ENCODE peak calls at places on chromosomes 1 and 21, in five cellular contexts. C, V, J, R and E are unnamed samples.

GRCh38 chr1:204275695-204276596 is 62.2 kb upstream of the GOLT1A start:
- DNase-seq in J (no peak), V (no peak), C (no peak), R (no peak), E (no peak)

GRCh38 chr21:36254106-36254941 is 65.7 kb upstream of the MORC3 start:
- DNase-seq in C (no peak), V (no peak), J (no peak), R (no peak), E (no peak)

GRCh38 chr1:87880098-87880746 is 551.5 kb downstream of the LMO4 start:
- DNase-seq in J (no peak), R (no peak), V (no peak), C (no peak), E (no peak)

GRCh38 chr1:206969090-206969489 is 1.2 kb downstream of the FCAMR start:
- DNase-seq in V (no peak), R (no peak), J (peak; percentile 33), C (no peak), E (peak; percentile 82)

GRCh38 chr1:214260561-214261205 is 20.3 kb upstream of the SMYD2 start:
- DNase-seq in R (no peak), C (no peak), V (no peak), J (no peak), E (no peak)

GRCh38 chr1:152313319-152313801 is 11.7 kb downstream of the FLG start:
- DNase-seq in J (no peak), R (no peak), V (no peak), C (no peak), E (no peak)

GRCh38 chr1:38370716-38371504 is 324.3 kb upstream of the POU3F1 start:
- DNase-seq in R (no peak), V (no peak), C (no peak), J (no peak), E (no peak)

GRCh38 chr1:218414060-218414728 is 69.1 kb downstream of the TGFB2 start:
- DNase-seq in C (no peak), R (no peak), J (no peak), V (no peak), E (no peak)

GRCh38 chr1:165481820-165482532 is 37.0 kb upstream of the RXRG start:
- DNase-seq in V (peak; percentile 90), C (peak; percentile 75), R (no peak), J (no peak), E (peak; percentile 12)

GRCh38 chr1:61287734-61288133 is 205.4 kb downstream of the NFIA start:
- DNase-seq in R (no peak), C (no peak), V (peak; percentile 61), J (no peak), E (no peak)

GRCh38 chr1:203440780-203441179 is 34.8 kb upstream of the PRELP start:
- DNase-seq in V (peak; percentile 88), C (peak; percentile 33), R (no peak), J (peak; percentile 37), E (peak; percentile 83)

GRCh38 chr21:14911351-14911750 is 153.4 kb downstream of the NRIP1 start:
- DNase-seq in R (no peak), V (no peak), J (no peak), C (no peak), E (no peak)

GRCh38 chr1:25907473-25908058 is 1.3 kb upstream of the STMN1 start:
- DNase-seq in V (no peak), C (no peak), J (no peak), R (no peak), E (no peak)

GRCh38 chr1:76074321-76075187 is at the start of gene ST6GALNAC3:
- DNase-seq in V (peak; percentile 90), J (peak; percentile 74), R (peak; percentile 48), C (peak; percentile 50), E (peak; percentile 81)

GRCh38 chr1:92953491-92953890 is 7.8 kb downstream of the DIPK1A start:
- DNase-seq in V (no peak), C (no peak), J (no peak), R (peak; percentile 18), E (no peak)

GRCh38 chr1:218374972-218375371 is 29.8 kb downstream of the TGFB2 start:
- DNase-seq in C (no peak), J (no peak), R (no peak), V (no peak), E (no peak)

GRCh38 chr1:54885863-54886723 is 902 bp downstream of the DHCR24 start:
- DNase-seq in V (peak; percentile 34), C (peak; percentile 78), J (peak; percentile 52), R (no peak), E (peak; percentile 55)

GRCh38 chr1:27108588-27108987 is 46.3 kb downstream of the SLC9A1 start:
- DNase-seq in J (no peak), C (no peak), R (no peak), V (no peak), E (no peak)

GRCh38 chr1:2248127-2248826 is 20.2 kb downstream of the SKI start:
- DNase-seq in J (peak; percentile 73), V (no peak), R (no peak), C (no peak), E (peak; percentile 78)

GRCh38 chr1:24289937-24290595 is 29.1 kb upstream of the GRHL3 start:
- DNase-seq in R (no peak), C (no peak), J (peak; percentile 68), V (peak; percentile 52), E (peak; percentile 83)

GRCh38 chr1:66331641-66332523 is 202.1 kb upstream of the SGIP1 start:
- DNase-seq in R (peak; percentile 54), V (peak; percentile 85), C (no peak), J (peak; percentile 22), E (peak; percentile 64)

GRCh38 chr1:61221642-61222041 is 139.3 kb downstream of the NFIA start:
- DNase-seq in V (no peak), R (no peak), C (no peak), J (no peak), E (no peak)

GRCh38 chr1:156608036-156608674 is 6.9 kb upstream of the GPATCH4 start:
- DNase-seq in V (peak; percentile 80), R (peak; percentile 32), C (peak; percentile 84), J (peak; percentile 54), E (peak; percentile 63)

GRCh38 chr1:209380396-209380795 is 203.1 kb upstream of the CAMK1G start:
- DNase-seq in J (no peak), V (no peak), C (no peak), R (no peak), E (no peak)

GRCh38 chr1:91792393-91793032 is 93.4 kb downstream of the TGFBR3 start:
- DNase-seq in V (no peak), J (no peak), R (no peak), C (peak; percentile 42), E (no peak)

GRCh38 chr1:217135987-217136894 is 413.0 kb upstream of the ESRRG start:
- DNase-seq in C (no peak), R (no peak), V (no peak), J (no peak), E (no peak)

GRCh38 chr1:9699361-9699760 is 47.8 kb downstream of the PIK3CD start:
- DNase-seq in V (no peak), C (no peak), J (no peak), R (no peak), E (no peak)

GRCh38 chr1:160776178-160776577 is 19.8 kb upstream of the LY9 start:
- DNase-seq in R (no peak), C (no peak), V (no peak), J (no peak), E (no peak)

GRCh38 chr1:39258146-39258924 is 53.8 kb downstream of the MACF1 start:
- DNase-seq in R (peak; percentile 32), C (peak; percentile 69), J (peak; percentile 76), V (peak; percentile 82), E (peak; percentile 76)

GRCh38 chr1:109242387-109242786 is 7.0 kb upstream of the CELSR2 start:
- DNase-seq in R (no peak), C (no peak), V (peak; percentile 50), J (no peak), E (no peak)

GRCh38 chr1:55259906-55260608 is 44.9 kb upstream of the USP24 start:
- DNase-seq in R (no peak), J (no peak), V (no peak), C (no peak), E (no peak)

GRCh38 chr1:84339503-84339902 is 38.0 kb downstream of the SAMD13 start:
- DNase-seq in J (no peak), C (no peak), R (no peak), V (no peak), E (no peak)

GRCh38 chr1:206693029-206693428 is 8.3 kb downstream of the MAPKAPK2 start:
- DNase-seq in R (no peak), V (peak; percentile 68), C (no peak), J (peak; percentile 46), E (peak; percentile 64)

GRCh38 chr1:85571830-85572229 is 8.7 kb upstream of the CCN1 start:
- DNase-seq in J (no peak), V (no peak), R (no peak), C (no peak), E (no peak)

GRCh38 chr1:36118396-36118795 is 6.6 kb downstream of the COL8A2 start:
- DNase-seq in C (no peak), V (no peak), R (no peak), J (no peak), E (no peak)

GRCh38 chr1:33957854-33958253 is 94.0 kb downstream of the HMGB4 start:
- DNase-seq in V (no peak), R (no peak), J (no peak), C (no peak), E (no peak)

GRCh38 chr1:18534810-18535205 is 54.1 kb downstream of the KLHDC7A start:
- DNase-seq in V (no peak), C (no peak), R (no peak), J (peak; percentile 5), E (no peak)

GRCh38 chr1:100750002-100750885 is 30.7 kb downstream of the VCAM1 start:
- DNase-seq in J (no peak), R (no peak), C (no peak), V (no peak), E (no peak)

GRCh38 chr1:71964188-71964587 is 318.2 kb downstream of the NEGR1 start:
- DNase-seq in J (no peak), R (no peak), V (no peak), C (no peak), E (no peak)

GRCh38 chr1:31374511-31375196 is 1.8 kb upstream of the FABP3 start:
- DNase-seq in R (no peak), C (no peak), V (peak; percentile 69), J (peak; percentile 49), E (no peak)